ENCODE peak calls at places on chromosomes 16 and 17, in five cellular contexts. C, M, V, I and F are unnamed samples.

GRCh38 chr16:29820730-29821662 is 734 bp downstream of the MVP start:
- DNase-seq in C (no peak), M (no peak), V (no peak), I (peak), F (no peak)

GRCh38 chr16:3190949-3191353 is 2.9 kb downstream of the OR1F1 start:
- DNase-seq in C (no peak), M (no peak), V (peak), I (no peak), F (no peak)

GRCh38 chr16:89651584-89651983 is 5.9 kb downstream of the CHMP1A start:
- DNase-seq in C (no peak), M (no peak), V (no peak), I (no peak), F (no peak)

GRCh38 chr16:64206877-64207276 is 915.0 kb downstream of the CDH11 start:
- DNase-seq in C (no peak), M (no peak), V (peak), I (no peak), F (no peak)

GRCh38 chr16:11472410-11472809 is 114.3 kb downstream of the LITAF start:
- DNase-seq in C (no peak), M (no peak), V (no peak), I (no peak), F (no peak)

GRCh38 chr16:19182487-19182886 is 14.4 kb downstream of the SYT17 start:
- DNase-seq in C (no peak), M (no peak), V (no peak), I (no peak), F (no peak)

GRCh38 chr16:9148376-9149015 is 57.1 kb downstream of the HAPSTR1 start:
- DNase-seq in C (no peak), M (no peak), V (peak), I (no peak), F (no peak)

GRCh38 chr16:23232806-23233205 is 50.3 kb downstream of the SCNN1G start:
- DNase-seq in C (no peak), M (no peak), V (no peak), I (no peak), F (no peak)

GRCh38 chr17:30970757-30971567 is at the start of gene RNF135:
- DNase-seq in C (no peak), M (no peak), V (peak), I (peak), F (peak)

GRCh38 chr16:60744198-60744597 is 1292.0 kb downstream of the CDH8 start:
- DNase-seq in C (no peak), M (no peak), V (no peak), I (no peak), F (no peak)

GRCh38 chr16:1973461-1974156 is 1.8 kb downstream of the TBL3 start:
- DNase-seq in C (no peak), M (no peak), V (no peak), I (no peak), F (no peak)

GRCh38 chr16:23145608-23146007 is 3.6 kb downstream of the USP31 start:
- DNase-seq in C (no peak), M (no peak), V (peak), I (no peak), F (peak)

GRCh38 chr16:8804313-8804712 is 6.7 kb downstream of the PMM2 start:
- DNase-seq in C (no peak), M (no peak), V (no peak), I (no peak), F (no peak)

GRCh38 chr17:1012823-1013728 is 16.1 kb downstream of the TIMM22 start:
- DNase-seq in C (no peak), M (no peak), V (no peak), I (no peak), F (no peak)

GRCh38 chr17:37787055-37787720 is 42.3 kb upstream of the HNF1B start:
- DNase-seq in C (no peak), M (no peak), V (no peak), I (peak), F (peak)

GRCh38 chr16:66357523-66357928 is 9.0 kb upstream of the CDH5 start:
- DNase-seq in C (no peak), M (peak), V (peak), I (peak), F (peak)

GRCh38 chr16:51900221-51900780 is 646.6 kb downstream of the TOX3 start:
- DNase-seq in C (no peak), M (no peak), V (no peak), I (no peak), F (no peak)

GRCh38 chr16:51276335-51276734 is 125.3 kb upstream of the SALL1 start:
- DNase-seq in C (no peak), M (no peak), V (no peak), I (peak), F (no peak)